ENCODE peak calls at places on chromosomes 13 and 19, in four cellular contexts. One of them, this sample, is unnamed.

GRCh38 chr13:40673414-40673813 is 7.0 kb upstream of the FOXO1 start:
- DNase-seq in endothelial cell: no peak
- DNase-seq in RWPE1: no peak
- DNase-seq in kidney tubule cell: no peak
- DNase-seq in this sample: no peak

GRCh38 chr13:113622791-113623490 is 35.1 kb downstream of the ATP4B start:
- DNase-seq in RWPE1: no peak
- DNase-seq in kidney tubule cell: no peak
- DNase-seq in endothelial cell: no peak
- DNase-seq in this sample: no peak

GRCh38 chr13:38283346-38283745 is 66.3 kb upstream of the UFM1 start:
- DNase-seq in kidney tubule cell: no peak
- DNase-seq in endothelial cell: no peak
- DNase-seq in RWPE1: no peak
- DNase-seq in this sample: no peak

GRCh38 chr19:35901055-35901644 is 810 bp upstream of the NFKBID start:
- DNase-seq in RWPE1: peak
- DNase-seq in endothelial cell: no peak
- DNase-seq in kidney tubule cell: peak
- DNase-seq in this sample: no peak

GRCh38 chr13:51221674-51222509 is at the start of gene FAM124A:
- DNase-seq in kidney tubule cell: peak
- DNase-seq in RWPE1: peak
- DNase-seq in endothelial cell: peak
- DNase-seq in this sample: no peak

GRCh38 chr19:3478409-3479176 is 1.7 kb downstream of the SMIM24 start:
- DNase-seq in kidney tubule cell: no peak
- DNase-seq in RWPE1: no peak
- DNase-seq in endothelial cell: no peak
- DNase-seq in this sample: no peak

GRCh38 chr19:2542341-2543069 is 66.6 kb downstream of the GADD45B start:
- DNase-seq in endothelial cell: no peak
- DNase-seq in kidney tubule cell: peak
- DNase-seq in RWPE1: no peak
- DNase-seq in this sample: no peak

GRCh38 chr13:113584205-113584869 is at the start of gene TFDP1:
- DNase-seq in RWPE1: peak
- DNase-seq in endothelial cell: peak
- DNase-seq in kidney tubule cell: peak
- DNase-seq in this sample: no peak

GRCh38 chr19:1874554-1875185 is 10.6 kb downstream of the ABHD17A start:
- DNase-seq in RWPE1: no peak
- DNase-seq in kidney tubule cell: no peak
- DNase-seq in endothelial cell: no peak
- DNase-seq in this sample: no peak

GRCh38 chr13:37884674-37885073 is 15.1 kb upstream of the TRPC4 start:
- DNase-seq in kidney tubule cell: no peak
- DNase-seq in RWPE1: no peak
- DNase-seq in endothelial cell: no peak
- DNase-seq in this sample: no peak

GRCh38 chr19:57078802-57079201 is 41.0 kb upstream of the USP29 start:
- DNase-seq in endothelial cell: no peak
- DNase-seq in kidney tubule cell: no peak
- DNase-seq in RWPE1: no peak
- DNase-seq in this sample: no peak

GRCh38 chr13:100738176-100738855 is 63.7 kb upstream of the TMTC4 start:
- DNase-seq in RWPE1: no peak
- DNase-seq in kidney tubule cell: no peak
- DNase-seq in endothelial cell: no peak
- DNase-seq in this sample: no peak

GRCh38 chr13:22135446-22135845 is 464.6 kb downstream of the FGF9 start:
- DNase-seq in RWPE1: no peak
- DNase-seq in endothelial cell: no peak
- DNase-seq in kidney tubule cell: no peak
- DNase-seq in this sample: no peak

GRCh38 chr13:35347679-35348205 is 128.7 kb downstream of the MAB21L1 start:
- DNase-seq in endothelial cell: no peak
- DNase-seq in RWPE1: no peak
- DNase-seq in kidney tubule cell: no peak
- DNase-seq in this sample: no peak

GRCh38 chr13:101624210-101624922 is 171.9 kb downstream of the ITGBL1 start:
- DNase-seq in endothelial cell: peak
- DNase-seq in kidney tubule cell: peak
- DNase-seq in RWPE1: no peak
- DNase-seq in this sample: no peak

GRCh38 chr19:47035127-47035494 is 13.3 kb downstream of the TMEM160 start:
- DNase-seq in kidney tubule cell: peak
- DNase-seq in endothelial cell: no peak
- DNase-seq in RWPE1: no peak
- DNase-seq in this sample: no peak

GRCh38 chr19:55590621-55591020 is 8.7 kb downstream of the FIZ1 start:
- DNase-seq in endothelial cell: no peak
- DNase-seq in RWPE1: no peak
- DNase-seq in kidney tubule cell: peak
- DNase-seq in this sample: no peak

GRCh38 chr19:19554074-19555023 is 16.3 kb downstream of the CILP2 start:
- DNase-seq in endothelial cell: peak
- DNase-seq in kidney tubule cell: peak
- DNase-seq in RWPE1: no peak
- DNase-seq in this sample: peak

GRCh38 chr13:94548382-94549240 is 47.3 kb downstream of the TGDS start:
- DNase-seq in kidney tubule cell: no peak
- DNase-seq in endothelial cell: peak
- DNase-seq in RWPE1: peak
- DNase-seq in this sample: peak

GRCh38 chr19:14770944-14771839 is 7.2 kb downstream of the ADGRE2 start:
- DNase-seq in kidney tubule cell: no peak
- DNase-seq in endothelial cell: no peak
- DNase-seq in RWPE1: no peak
- DNase-seq in this sample: no peak

GRCh38 chr19:1651548-1652394 is 644 bp downstream of the TCF3 start:
- DNase-seq in kidney tubule cell: peak
- DNase-seq in endothelial cell: peak
- DNase-seq in RWPE1: peak
- DNase-seq in this sample: no peak

GRCh38 chr19:3979674-3980352 is 5.5 kb downstream of the EEF2 start:
- DNase-seq in kidney tubule cell: no peak
- DNase-seq in endothelial cell: no peak
- DNase-seq in RWPE1: no peak
- DNase-seq in this sample: no peak

GRCh38 chr13:46648166-46648607 is 95.2 kb downstream of the LRCH1 start:
- DNase-seq in kidney tubule cell: peak
- DNase-seq in RWPE1: no peak
- DNase-seq in endothelial cell: no peak
- DNase-seq in this sample: no peak

GRCh38 chr19:38400361-38400760 is 2.5 kb upstream of the FAM98C start:
- DNase-seq in endothelial cell: no peak
- DNase-seq in kidney tubule cell: no peak
- DNase-seq in RWPE1: no peak
- DNase-seq in this sample: no peak

GRCh38 chr19:11138659-11139526 is 16.7 kb downstream of the SPC24 start:
- DNase-seq in kidney tubule cell: peak
- DNase-seq in endothelial cell: peak
- DNase-seq in RWPE1: peak
- DNase-seq in this sample: no peak

This sample was measured in omental fat pad.